ENCODE peak calls at places on chromosomes 3 and 15, in seven cellular contexts. J is stimulated activated naive CD8-positive, alpha-beta T cell treated with anti-CD3 and anti-CD28 coated beads, Interleukin-15, Interleukin-2, amounts not matched to agents 100 U/mL and 50 U/mL, for 24 hours; P is CD8-positive, alpha-beta memory T cell; B is GM12864; Y is CD4-positive, CD25-positive, alpha-beta regulatory T cell; H is iPS-NIHi11; L is stimulated activated CD4-positive, alpha-beta T cell treated with anti-CD3 and anti-CD28 coated beads, TNF-alpha, amount 100 ng/mL, for 24 hours. F is an unnamed sample.

GRCh38 chr3:126414406-126414805 is 19.7 kb downstream of the CFAP100 start:
- DNase-seq in H (no peak), J (no peak), P (no peak), B (no peak), Y (no peak), L (no peak), F (peak)

GRCh38 chr3:113626513-113627371 is 69.7 kb downstream of the USF3 start:
- DNase-seq in L (no peak), B (peak), Y (no peak), P (no peak), H (peak), J (peak), F (no peak)

GRCh38 chr3:50321844-50322385 is 630 bp downstream of the HYAL2 start:
- DNase-seq in L (no peak), P (no peak), B (no peak), J (no peak), H (no peak), Y (no peak), F (no peak)

GRCh38 chr3:65449841-65450416 is 588.8 kb downstream of the MAGI1 start:
- DNase-seq in H (no peak), L (no peak), J (no peak), B (no peak), Y (no peak), P (no peak), F (no peak)

GRCh38 chr15:38905634-38906033 is 341.0 kb upstream of the RASGRP1 start:
- DNase-seq in H (no peak), L (no peak), Y (no peak), B (no peak), J (no peak), P (no peak), F (no peak)

GRCh38 chr3:51378075-51378474 is 7.0 kb upstream of the MANF start:
- DNase-seq in H (no peak), L (no peak), B (no peak), J (no peak), Y (no peak), P (no peak), F (no peak)

GRCh38 chr3:40961104-40961857 is 238.0 kb upstream of the CTNNB1 start:
- DNase-seq in H (no peak), L (no peak), P (no peak), B (no peak), Y (no peak), J (no peak), F (no peak)

GRCh38 chr3:52281980-52282801 is 3.7 kb upstream of the WDR82 start:
- DNase-seq in B (no peak), Y (no peak), P (peak), J (no peak), L (no peak), H (no peak), F (no peak)

GRCh38 chr3:126155280-126155640 is 25.1 kb downstream of the ALDH1L1 start:
- DNase-seq in H (peak), P (no peak), B (no peak), L (no peak), J (no peak), Y (no peak), F (no peak)

GRCh38 chr15:83846847-83847246 is 192.9 kb downstream of the ADAMTSL3 start:
- DNase-seq in Y (no peak), H (no peak), P (no peak), B (no peak), J (no peak), L (no peak), F (no peak)

GRCh38 chr15:48913141-48913540 is 35.2 kb downstream of the EID1 start:
- DNase-seq in Y (no peak), B (no peak), J (no peak), L (no peak), P (no peak), H (no peak), F (no peak)

GRCh38 chr15:82263350-82263749 is 732 bp downstream of the SAXO2 start:
- DNase-seq in H (no peak), L (no peak), Y (no peak), B (no peak), J (no peak), P (no peak), F (no peak)

GRCh38 chr3:242986-243706 is 46.6 kb downstream of the CHL1 start:
- DNase-seq in L (no peak), Y (no peak), P (no peak), B (no peak), H (no peak), J (no peak), F (no peak)

GRCh38 chr3:11062704-11063103 is 70.2 kb downstream of the SLC6A1 start:
- DNase-seq in Y (no peak), H (no peak), B (no peak), L (no peak), P (no peak), J (no peak), F (no peak)

GRCh38 chr3:144104679-144105078 is 133.1 kb downstream of the DIPK2A start:
- DNase-seq in J (no peak), H (no peak), P (no peak), B (no peak), Y (no peak), L (no peak), F (no peak)

GRCh38 chr3:183377307-183377959 is 51.0 kb downstream of the MCF2L2 start:
- DNase-seq in J (no peak), L (no peak), B (no peak), P (no peak), H (no peak), Y (no peak), F (no peak)

GRCh38 chr15:65092911-65093792 is 16.6 kb downstream of the KBTBD13 start:
- DNase-seq in L (no peak), H (no peak), Y (no peak), P (no peak), J (no peak), B (no peak), F (peak)

GRCh38 chr3:143643905-143644304 is 204.4 kb downstream of the SLC9A9 start:
- DNase-seq in P (no peak), J (no peak), L (no peak), Y (no peak), H (no peak), B (no peak), F (no peak)

GRCh38 chr3:77553240-77553639 is 513.3 kb downstream of the ROBO2 start:
- DNase-seq in B (no peak), H (no peak), L (no peak), Y (no peak), J (no peak), P (no peak), F (no peak)

GRCh38 chr15:60485365-60485764 is 6.4 kb upstream of the ICE2 start:
- DNase-seq in P (no peak), B (no peak), Y (no peak), H (no peak), J (no peak), L (no peak), F (no peak)

GRCh38 chr15:92807971-92808571 is 92.1 kb upstream of the CHD2 start:
- DNase-seq in H (no peak), L (no peak), J (no peak), P (no peak), Y (no peak), B (no peak), F (no peak)

GRCh38 chr3:158460929-158461328 is 110.1 kb upstream of the MLF1 start:
- DNase-seq in B (no peak), L (no peak), P (no peak), J (no peak), H (no peak), Y (no peak), F (no peak)

GRCh38 chr3:127139601-127140500 is 53.1 kb upstream of the PRR23E start:
- DNase-seq in J (no peak), H (no peak), P (no peak), L (no peak), Y (no peak), B (no peak), F (no peak)

GRCh38 chr3:22632566-22632965 is 570.6 kb upstream of the UBE2E2 start:
- DNase-seq in B (no peak), Y (no peak), L (no peak), P (no peak), J (no peak), H (no peak), F (no peak)

GRCh38 chr3:58989173-58989572 is 60.7 kb downstream of the CFAP20DC start:
- DNase-seq in H (no peak), J (no peak), Y (no peak), P (no peak), L (no peak), B (no peak), F (no peak)

GRCh38 chr3:29324180-29324651 is 43.3 kb downstream of the RBMS3 start:
- DNase-seq in P (no peak), J (no peak), H (no peak), B (peak), L (no peak), Y (no peak), F (peak)

GRCh38 chr3:12395349-12396012 is 88.8 kb upstream of the TSEN2 start:
- DNase-seq in L (no peak), P (no peak), J (no peak), H (no peak), Y (no peak), B (peak), F (no peak)

GRCh38 chr3:62954579-62954978 is 79.4 kb upstream of the CADPS start:
- DNase-seq in P (no peak), J (no peak), B (peak), L (no peak), H (no peak), Y (no peak), F (no peak)

GRCh38 chr3:193847402-193847801 is 254.4 kb downstream of the OPA1 start:
- DNase-seq in L (no peak), P (no peak), B (no peak), J (no peak), Y (no peak), H (no peak), F (no peak)

GRCh38 chr15:66251790-66252355 is 1.7 kb downstream of the MEGF11 start:
- DNase-seq in B (no peak), J (no peak), P (no peak), Y (no peak), H (peak), L (no peak), F (no peak)

F was measured in ascending aorta.